ENCODE peak calls at places on chromosomes 2 and 18, in nine cellular contexts. P is lower lobe of right lung; H is endothelial cell of umbilical vein; R is RWPE1; L is thoracic aorta; F is CD4-positive, alpha-beta T cell; D is mesothelial cell of epicardium; E is right atrium auricular region; J is choroid plexus epithelial cell. C is an unnamed sample.

GRCh38 chr2:230751062-230751461 is 38.4 kb downstream of the CAB39 start:
- DNase-seq in D (no peak), L (no peak), H (peak; percentile 24), J (peak; percentile 69), P (no peak), F (no peak), R (peak; percentile 53), E (no peak), C (no peak)

GRCh38 chr2:6214471-6214870 is 522.3 kb downstream of the SOX11 start:
- DNase-seq in P (no peak), F (no peak), R (no peak), D (no peak), E (no peak), H (no peak), J (no peak), L (no peak), C (peak; percentile 49)

GRCh38 chr2:120587326-120587996 is 148.2 kb upstream of the GLI2 start:
- DNase-seq in H (no peak), P (no peak), J (no peak), F (no peak), R (no peak), L (no peak), E (no peak), D (no peak), C (peak; percentile 75)

GRCh38 chr2:129467012-129467779 is 512.3 kb upstream of the RAB6C start:
- DNase-seq in R (no peak), L (no peak), D (no peak), J (no peak), E (no peak), H (no peak), P (no peak), F (no peak), C (no peak)

GRCh38 chr18:75783816-75784215 is 356.3 kb upstream of the SMIM21 start:
- DNase-seq in H (no peak), P (no peak), E (no peak), F (no peak), J (no peak), L (no peak), R (no peak), D (no peak), C (no peak)

GRCh38 chr2:241617431-241618154 is 19.4 kb downstream of the THAP4 start:
- DNase-seq in L (no peak), D (no peak), H (peak; percentile 41), R (no peak), P (peak; percentile 61), J (peak; percentile 41), F (no peak), E (no peak), C (peak; percentile 66)

GRCh38 chr18:58105908-58106673 is 62.1 kb downstream of the NEDD4L start:
- DNase-seq in D (no peak), F (no peak), P (no peak), H (no peak), E (no peak), J (peak; percentile 15), L (no peak), R (no peak), C (peak; percentile 46)

GRCh38 chr2:16656784-16657391 is 8.7 kb downstream of the CYRIA start:
- DNase-seq in P (peak; percentile 56), F (no peak), E (peak; percentile 63), L (peak; percentile 27), J (peak; percentile 47), D (no peak), H (no peak), R (no peak), C (peak; percentile 35)

DNA sequence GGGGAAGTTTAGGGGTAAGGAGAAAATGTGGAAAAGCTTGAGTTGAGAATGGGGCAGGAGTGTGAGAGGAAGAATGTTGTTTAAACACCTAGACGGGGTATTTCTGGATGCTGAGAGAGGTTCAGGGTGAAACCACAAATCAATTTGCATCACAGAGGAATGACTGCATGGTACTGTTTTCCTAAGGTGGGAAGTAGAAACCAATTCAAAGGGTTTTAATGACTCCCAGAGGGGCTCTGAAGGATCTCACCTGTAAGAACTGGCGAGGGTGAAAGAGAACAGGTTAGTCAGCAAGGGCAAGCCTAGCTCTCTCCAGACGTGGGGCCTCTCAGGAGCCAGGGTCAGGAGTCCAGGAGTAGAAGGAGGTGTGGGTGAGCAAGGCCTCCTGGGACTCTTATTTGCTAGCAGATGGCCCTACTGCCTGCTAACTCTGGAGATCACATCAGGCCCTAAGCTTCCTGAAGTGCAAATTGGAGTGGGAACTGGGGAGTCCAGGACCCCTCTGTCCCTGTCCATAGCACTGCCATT is 133.0 kb upstream of the CELF4 start:
- DNase-seq in D (no peak), P (no peak), F (no peak), R (no peak), E (no peak), J (no peak), L (no peak), H (no peak), C (peak; percentile 69)
- TF ChIP-seq CTCF in D (no peak), P (no peak), F (no peak), R (no peak), E (no peak), J (no peak), L (no peak), H (no peak), C (no peak)

GRCh38 chr18:79377187-79377891 is 18.4 kb upstream of the NFATC1 start:
- DNase-seq in D (no peak), J (no peak), P (no peak), L (no peak), R (no peak), F (no peak), H (no peak), E (no peak), C (no peak)

GRCh38 chr18:79379251-79379905 is 16.4 kb upstream of the NFATC1 start:
- DNase-seq in D (no peak), E (no peak), H (no peak), J (no peak), P (no peak), L (no peak), R (no peak), F (no peak), C (peak; percentile 46)

GRCh38 chr18:79379931-79380815 is 15.6 kb upstream of the NFATC1 start:
- DNase-seq in H (no peak), R (no peak), L (no peak), D (no peak), J (no peak), F (no peak), P (no peak), E (no peak), C (peak; percentile 44)

GRCh38 chr18:79380816-79381806 is 14.6 kb upstream of the NFATC1 start:
- DNase-seq in H (peak; percentile 59), E (peak; percentile 79), F (peak; percentile 64), R (peak; percentile 59), J (peak; percentile 56), P (peak; percentile 65), D (peak; percentile 84), L (no peak), C (peak; percentile 96)

GRCh38 chr18:79378416-79379250 is 17.1 kb upstream of the NFATC1 start:
- DNase-seq in L (no peak), H (peak; percentile 74), J (peak; percentile 82), P (peak; percentile 86), R (peak; percentile 76), E (peak; percentile 85), D (peak; percentile 96), F (peak; percentile 79), C (peak; percentile 98)
- TF ChIP-seq CTCF in L (peak; percentile 97), H (peak; percentile 99), J (peak; percentile 97), P (peak; percentile 97), R (peak; percentile 98), E (peak; percentile 96), D (peak; percentile 95), F (peak; percentile 97), C (peak; percentile 95)

DNA sequence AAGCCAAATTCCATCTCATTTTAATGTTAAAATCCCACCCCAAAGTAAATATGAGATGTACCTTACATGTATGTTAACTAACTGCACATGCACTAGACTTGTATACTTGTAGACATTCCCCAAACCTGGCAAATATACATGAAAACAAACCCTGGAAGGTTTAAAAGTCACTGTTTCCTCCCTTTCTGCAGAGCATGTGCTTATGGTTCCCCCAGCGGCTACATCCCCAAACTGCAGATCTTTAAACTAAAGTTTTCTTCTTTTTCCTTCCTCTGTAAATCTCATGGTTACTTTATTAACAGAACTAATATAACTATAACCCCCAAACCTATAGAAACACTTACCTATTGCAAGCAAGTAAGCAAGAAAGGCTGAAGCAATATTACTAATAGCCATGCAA is 731.5 kb downstream of the LRP1B start:
- DNase-seq in R (no peak), J (peak; percentile 39), P (no peak), F (no peak), H (peak; percentile 10), D (no peak), E (no peak), L (no peak), C (peak; percentile 63)
- TF ChIP-seq CTCF in R (no peak), J (peak; percentile 66), P (no peak), F (no peak), H (peak; percentile 22), D (no peak), E (no peak), L (no peak), C (peak; percentile 80)

GRCh38 chr2:18265614-18266013 is 294.8 kb downstream of the RDH14 start:
- DNase-seq in R (no peak), E (no peak), L (no peak), J (no peak), D (no peak), F (no peak), P (no peak), H (no peak), C (no peak)

GRCh38 chr2:18268400-18268799 is 292.1 kb downstream of the RDH14 start:
- DNase-seq in P (no peak), R (no peak), J (peak; percentile 79), L (no peak), E (no peak), H (peak; percentile 32), D (no peak), F (no peak), C (no peak)

GRCh38 chr2:18267501-18267900 is 293.0 kb downstream of the RDH14 start:
- DNase-seq in E (no peak), R (no peak), J (no peak), P (no peak), H (no peak), L (no peak), F (no peak), D (no peak), C (no peak)

GRCh38 chr2:18262601-18263000 is 297.9 kb downstream of the RDH14 start:
- DNase-seq in R (no peak), F (no peak), J (peak; percentile 34), E (no peak), H (no peak), D (no peak), L (no peak), P (no peak), C (no peak)

DNA sequence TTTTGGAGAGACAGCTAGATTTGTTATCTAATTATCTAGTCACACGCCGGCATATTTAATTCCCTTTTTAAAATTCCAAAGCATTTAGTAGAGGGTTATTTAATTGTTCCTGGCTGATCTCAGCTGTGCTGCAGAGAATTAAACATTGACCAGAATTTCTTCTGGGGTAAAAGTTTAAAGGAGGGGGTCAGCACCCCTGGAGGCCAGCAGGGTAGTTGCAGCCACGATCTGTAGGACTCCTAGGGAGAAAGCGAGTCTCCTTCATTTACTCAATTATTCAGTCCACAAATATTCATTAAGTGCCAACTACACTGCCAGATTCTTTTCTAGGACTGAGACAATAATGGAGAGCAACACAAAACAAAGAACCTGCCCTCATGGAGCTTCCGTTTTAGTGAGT is 294.3 kb downstream of the RDH14 start:
- DNase-seq in P (no peak), L (no peak), F (no peak), E (no peak), H (no peak), J (no peak), D (no peak), R (no peak), C (no peak)
- TF ChIP-seq CTCF in P (no peak), L (no peak), F (no peak), E (no peak), H (no peak), J (peak; percentile 30), D (peak; percentile 22), R (no peak), C (peak; percentile 71)